ENCODE peak calls at places on chromosomes 12 and 14, in seven cellular contexts. Q is Peyer's patch, A is esophagus squamous epithelium, P is heart right ventricle, E is HL-60, G is fibroblast of villous mesenchyme, W is AG10803. Y is an unnamed sample.

GRCh38 chr12:80838024-80838658 is 99.6 kb downstream of the LIN7A start:
- DNase-seq in Q (no peak), A (no peak), P (no peak), E (no peak), G (no peak), W (no peak), Y (no peak)

GRCh38 chr12:112988224-112988623 is 9.9 kb downstream of the OAS2 start:
- DNase-seq in Q (no peak), A (no peak), P (no peak), E (no peak), G (no peak), W (no peak), Y (no peak)

GRCh38 chr12:34396861-34397590 is 374.7 kb downstream of the ALG10 start:
- DNase-seq in Q (no peak), A (no peak), P (peak), E (no peak), G (no peak), W (no peak), Y (no peak)

GRCh38 chr12:127411141-127411915 is 855.6 kb upstream of the TMEM132C start:
- DNase-seq in Q (no peak), A (no peak), P (no peak), E (no peak), G (no peak), W (peak), Y (no peak)

GRCh38 chr14:90815567-90815816 is 738 bp downstream of the TTC7B start:
- DNase-seq in Q (no peak), A (no peak), P (no peak), E (no peak), G (no peak), W (no peak), Y (no peak)

GRCh38 chr12:121668750-121669524 is 517 bp downstream of the MORN3 start:
- DNase-seq in Q (peak), A (no peak), P (peak), E (no peak), G (peak), W (peak), Y (peak)

GRCh38 chr12:128694445-128694844 is 129.3 kb downstream of the SLC15A4 start:
- DNase-seq in Q (no peak), A (no peak), P (no peak), E (no peak), G (no peak), W (no peak), Y (no peak)

GRCh38 chr14:77376771-77377501 is at the start of the genes SAMD15 and TMED8:
- DNase-seq in Q (peak), A (peak), P (peak), E (peak), G (peak), W (peak), Y (peak)

GRCh38 chr14:68181395-68182326 is 362.1 kb downstream of the RAD51B start:
- DNase-seq in Q (no peak), A (no peak), P (no peak), E (no peak), G (peak), W (peak), Y (peak)

GRCh38 chr12:106192659-106193403 is 54.1 kb upstream of the NUAK1 start:
- DNase-seq in Q (no peak), A (no peak), P (no peak), E (no peak), G (no peak), W (peak), Y (no peak)

GRCh38 chr12:66548338-66549049 is 130.4 kb downstream of the GRIP1 start:
- DNase-seq in Q (no peak), A (no peak), P (no peak), E (no peak), G (no peak), W (no peak), Y (peak)
- TF ChIP-seq CTCF in Q (no peak), A (no peak), P (no peak), E (no peak), G (peak), W (peak), Y (peak)

GRCh38 chr12:30829876-30830275 is 75.1 kb upstream of the CAPRIN2 start:
- DNase-seq in Q (no peak), A (no peak), P (no peak), E (no peak), G (no peak), W (no peak), Y (no peak)

GRCh38 chr12:30826276-30826675 is 71.5 kb upstream of the CAPRIN2 start:
- DNase-seq in Q (no peak), A (no peak), P (no peak), E (no peak), G (no peak), W (no peak), Y (no peak)

GRCh38 chr12:30825341-30825740 is 70.6 kb upstream of the CAPRIN2 start:
- DNase-seq in Q (no peak), A (no peak), P (no peak), E (no peak), G (no peak), W (no peak), Y (no peak)

GRCh38 chr12:30828686-30829085 is 73.9 kb upstream of the CAPRIN2 start:
- DNase-seq in Q (no peak), A (no peak), P (no peak), E (no peak), G (no peak), W (no peak), Y (no peak)

GRCh38 chr12:30827406-30828055 is 72.8 kb upstream of the CAPRIN2 start:
- DNase-seq in Q (peak), A (no peak), P (no peak), E (no peak), G (no peak), W (no peak), Y (no peak)
- H3K4me3 ChIP-seq in Q (no peak), A (no peak), P (no peak), E (no peak), G (no peak), W (no peak), Y (no peak)

GRCh38 chr12:82687020-82687951 is 580 bp downstream of the TMTC2 start:
- DNase-seq in Q (peak), A (no peak), P (peak), E (no peak), G (peak), W (peak), Y (peak)

GRCh38 chr12:82688619-82689018 is 1.9 kb downstream of the TMTC2 start:
- DNase-seq in Q (no peak), A (no peak), P (no peak), E (no peak), G (no peak), W (no peak), Y (no peak)

GRCh38 chr12:82686223-82687019 is at the start of gene TMTC2:
- DNase-seq in Q (peak), A (peak), P (peak), E (peak), G (peak), W (peak), Y (peak)

GRCh38 chr12:82685721-82686222 is 934 bp upstream of the TMTC2 start:
- DNase-seq in Q (peak), A (peak), P (peak), E (peak), G (peak), W (peak), Y (peak)

GRCh38 chr12:82688035-82688501 is 1.4 kb downstream of the TMTC2 start:
- DNase-seq in Q (no peak), A (no peak), P (no peak), E (no peak), G (peak), W (peak), Y (peak)
- TF ChIP-seq CTCF in Q (no peak), A (no peak), P (no peak), E (peak), G (no peak), W (peak), Y (peak)

GRCh38 chr12:52969828-52970569 is 21.1 kb downstream of the KRT18 start:
- DNase-seq in Q (peak), A (no peak), P (peak), E (no peak), G (peak), W (no peak), Y (no peak)
- H3K4me3 ChIP-seq in Q (no peak), A (no peak), P (no peak), E (no peak), G (no peak), W (no peak), Y (no peak)

GRCh38 chr14:94357166-94357565 is 31.2 kb downstream of the SERPINA1 start:
- DNase-seq in Q (no peak), A (no peak), P (no peak), E (no peak), G (no peak), W (no peak), Y (no peak)

GRCh38 chr14:94360945-94361565 is 27.3 kb downstream of the SERPINA1 start:
- DNase-seq in Q (peak), A (no peak), P (no peak), E (no peak), G (no peak), W (no peak), Y (no peak)

GRCh38 chr14:94356379-94357056 is 31.9 kb downstream of the SERPINA1 start:
- DNase-seq in Q (peak), A (no peak), P (no peak), E (no peak), G (no peak), W (no peak), Y (peak)

GRCh38 chr14:94354638-94355185 is 31.6 kb upstream of the SERPINA6 start:
- DNase-seq in Q (no peak), A (no peak), P (no peak), E (no peak), G (no peak), W (no peak), Y (no peak)

GRCh38 chr14:94355191-94355794 is 32.2 kb upstream of the SERPINA6 start:
- DNase-seq in Q (peak), A (no peak), P (peak), E (no peak), G (peak), W (peak), Y (peak)
- TF ChIP-seq CTCF in Q (peak), A (no peak), P (no peak), E (peak), G (peak), W (peak), Y (peak)

GRCh38 chr14:92223027-92223426 is 99.9 kb upstream of the SLC24A4 start:
- DNase-seq in Q (no peak), A (no peak), P (no peak), E (no peak), G (no peak), W (no peak), Y (no peak)
- H3K4me3 ChIP-seq in Q (no peak), A (no peak), P (no peak), E (no peak), G (no peak), W (no peak), Y (no peak)

GRCh38 chr12:115944851-115945496 is 332.5 kb downstream of the MED13L start:
- DNase-seq in Q (no peak), A (no peak), P (no peak), E (no peak), G (peak), W (no peak), Y (no peak)

GRCh38 chr12:115947696-115948062 is 329.8 kb downstream of the MED13L start:
- DNase-seq in Q (no peak), A (no peak), P (no peak), E (no peak), G (no peak), W (no peak), Y (no peak)

GRCh38 chr12:115949675-115950074 is 327.8 kb downstream of the MED13L start:
- DNase-seq in Q (no peak), A (no peak), P (no peak), E (no peak), G (no peak), W (no peak), Y (no peak)

GRCh38 chr12:115946092-115946491 is 331.4 kb downstream of the MED13L start:
- DNase-seq in Q (no peak), A (no peak), P (no peak), E (no peak), G (no peak), W (no peak), Y (no peak)

DNA sequence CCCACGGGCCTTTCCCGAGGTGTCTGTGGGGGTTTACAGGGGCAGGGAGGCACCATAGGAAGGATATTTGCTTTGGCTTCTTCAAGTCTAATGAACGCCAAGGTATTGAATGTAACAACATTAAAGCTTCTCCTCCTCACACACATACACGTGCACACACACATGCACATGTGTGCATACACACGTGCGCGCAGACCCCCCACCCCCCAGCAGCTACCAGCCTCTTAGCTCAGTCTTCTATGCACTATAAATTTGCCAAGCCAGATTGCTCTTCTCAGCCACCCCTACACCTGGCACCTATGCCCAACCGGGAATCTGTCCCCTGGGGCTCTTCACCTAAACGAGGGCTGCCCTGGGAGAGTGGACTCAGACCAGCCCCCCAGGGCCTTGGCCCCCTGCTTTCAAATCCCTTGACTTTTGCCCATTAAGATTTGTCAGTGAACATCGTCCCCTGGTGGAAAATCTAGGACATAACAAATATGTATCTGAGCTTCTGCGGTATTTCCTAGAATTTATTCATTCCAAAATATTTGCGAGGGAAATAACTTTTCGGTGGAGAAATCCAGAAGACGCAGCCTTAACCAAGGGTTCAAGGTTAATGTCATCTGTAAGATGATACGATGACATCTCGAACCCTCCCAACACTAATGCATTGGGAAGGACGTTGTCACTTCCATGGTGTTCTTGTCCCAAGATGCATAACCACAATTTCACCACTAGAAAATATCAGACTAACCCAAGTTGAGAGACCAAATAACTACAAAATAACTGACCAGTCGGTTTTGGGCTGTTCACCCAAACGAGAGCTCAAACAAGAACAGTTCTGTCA is 330.4 kb downstream of the MED13L start:
- DNase-seq in Q (no peak), A (no peak), P (no peak), E (no peak), G (peak), W (no peak), Y (peak)
- TF ChIP-seq CTCF in Q (peak), A (no peak), P (no peak), E (peak), G (peak), W (peak), Y (peak)

GRCh38 chr14:29928342-29928640 is 644 bp upstream of the PRKD1 start:
- DNase-seq in Q (no peak), A (no peak), P (no peak), E (no peak), G (no peak), W (no peak), Y (no peak)
- H3K4me3 ChIP-seq in Q (no peak), A (peak), P (peak), E (no peak), G (no peak), W (peak), Y (peak)

Y was measured in choroid plexus epithelial cell.